ENCODE peak calls at places on chromosomes 6 and 20, in eight cellular contexts. N, P, W, F, L, R, H and Q are unnamed samples.

GRCh38 chr6:149888113-149888512 is 9.8 kb downstream of the RAET1E start:
- DNase-seq in N (no peak), P (no peak), W (no peak), F (no peak), L (no peak), R (no peak), H (no peak), Q (no peak)

GRCh38 chr6:114362957-114363356 is 20.1 kb upstream of the HS3ST5 start:
- DNase-seq in N (no peak), P (no peak), W (no peak), F (no peak), L (no peak), R (no peak), H (no peak), Q (no peak)

GRCh38 chr20:62473717-62474584 is 1.8 kb downstream of the GATA5 start:
- DNase-seq in N (no peak), P (no peak), W (no peak), F (no peak), L (no peak), R (no peak), H (no peak), Q (no peak)

GRCh38 chr6:156585859-156586258 is 191.3 kb upstream of the ARID1B start:
- DNase-seq in N (no peak), P (peak; percentile 5), W (no peak), F (no peak), L (no peak), R (no peak), H (peak; percentile 21), Q (no peak)

GRCh38 chr6:170147056-170147787 is 143.7 kb downstream of the DLL1 start:
- DNase-seq in N (no peak), P (no peak), W (no peak), F (no peak), L (no peak), R (no peak), H (no peak), Q (no peak)

GRCh38 chr20:37437676-37438075 is 83.4 kb upstream of the NNAT start:
- DNase-seq in N (no peak), P (no peak), W (no peak), F (no peak), L (no peak), R (no peak), H (no peak), Q (no peak)

GRCh38 chr6:118892248-118893094 is 1.5 kb upstream of the ASF1A start:
- DNase-seq in N (no peak), P (peak; percentile 15), W (no peak), F (no peak), L (peak; percentile 52), R (no peak), H (peak; percentile 29), Q (no peak)

GRCh38 chr6:132130530-132131298 is 179.5 kb upstream of the CCN2 start:
- DNase-seq in N (no peak), P (peak; percentile 89), W (peak; percentile 48), F (peak; percentile 85), L (peak; percentile 67), R (no peak), H (peak; percentile 44), Q (peak; percentile 54)

GRCh38 chr6:105875974-105876640 is 210.0 kb upstream of the PRDM1 start:
- DNase-seq in N (no peak), P (no peak), W (no peak), F (no peak), L (no peak), R (no peak), H (no peak), Q (no peak)

GRCh38 chr6:43575105-43575771 is 600 bp downstream of the XPO5 start:
- DNase-seq in N (no peak), P (no peak), W (peak; percentile 27), F (peak; percentile 70), L (peak; percentile 53), R (no peak), H (peak; percentile 68), Q (no peak)

GRCh38 chr6:138546733-138547185 is 47.5 kb upstream of the NHSL1 start:
- DNase-seq in N (no peak), P (no peak), W (no peak), F (no peak), L (peak; percentile 92), R (no peak), H (peak; percentile 59), Q (no peak)

GRCh38 chr20:1894471-1894950 is 696 bp upstream of the SIRPA start:
- DNase-seq in N (peak; percentile 70), P (peak; percentile 79), W (no peak), F (peak; percentile 84), L (peak; percentile 73), R (no peak), H (peak; percentile 85), Q (peak; percentile 45)

GRCh38 chr20:20823469-20823868 is 111.0 kb upstream of the RALGAPA2 start:
- DNase-seq in N (no peak), P (no peak), W (no peak), F (no peak), L (no peak), R (no peak), H (peak; percentile 26), Q (no peak)

GRCh38 chr20:20820780-20821495 is 108.5 kb upstream of the RALGAPA2 start:
- DNase-seq in N (no peak), P (no peak), W (no peak), F (no peak), L (no peak), R (no peak), H (peak; percentile 57), Q (no peak)

GRCh38 chr20:20816969-20817368 is 104.5 kb upstream of the RALGAPA2 start:
- DNase-seq in N (no peak), P (no peak), W (no peak), F (no peak), L (no peak), R (no peak), H (no peak), Q (no peak)

GRCh38 chr20:20821496-20822260 is 109.2 kb upstream of the RALGAPA2 start:
- DNase-seq in N (no peak), P (no peak), W (no peak), F (no peak), L (no peak), R (no peak), H (no peak), Q (no peak)

GRCh38 chr20:20820104-20820503 is 107.7 kb upstream of the RALGAPA2 start:
- DNase-seq in N (no peak), P (no peak), W (no peak), F (no peak), L (peak; percentile 40), R (no peak), H (peak; percentile 64), Q (no peak)
- TF ChIP-seq CTCF in N (no peak), P (peak; percentile 10), W (no peak), F (no peak), L (peak; percentile 30), R (no peak), H (peak; percentile 70), Q (no peak)

DNA sequence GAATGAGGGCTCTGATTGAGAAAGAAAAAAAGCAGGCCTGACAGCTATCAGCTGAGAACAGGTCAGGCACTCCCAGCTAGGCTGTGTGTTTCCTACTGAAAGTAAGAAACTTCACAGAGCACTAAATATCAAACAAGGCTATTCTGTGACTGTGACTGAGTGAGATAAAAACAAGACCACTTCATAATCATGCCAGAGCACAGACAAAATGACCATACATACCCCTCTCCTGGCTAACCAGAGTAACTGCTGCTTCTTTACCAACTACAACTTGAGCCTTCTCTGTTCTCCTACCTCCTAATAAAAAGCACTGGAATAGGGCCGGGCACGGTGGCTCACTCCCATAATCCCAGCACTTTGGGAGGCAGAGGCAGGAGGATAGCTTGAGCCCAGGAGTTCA is 6.8 kb upstream of the BTN1A1 start:
- DNase-seq in N (no peak), P (peak; percentile 51), W (no peak), F (no peak), L (peak; percentile 19), R (no peak), H (peak; percentile 41), Q (no peak)
- TF ChIP-seq CTCF in N (no peak), P (peak; percentile 28), W (no peak), F (no peak), L (peak; percentile 28), R (peak; percentile 31), H (no peak), Q (no peak)

DNA sequence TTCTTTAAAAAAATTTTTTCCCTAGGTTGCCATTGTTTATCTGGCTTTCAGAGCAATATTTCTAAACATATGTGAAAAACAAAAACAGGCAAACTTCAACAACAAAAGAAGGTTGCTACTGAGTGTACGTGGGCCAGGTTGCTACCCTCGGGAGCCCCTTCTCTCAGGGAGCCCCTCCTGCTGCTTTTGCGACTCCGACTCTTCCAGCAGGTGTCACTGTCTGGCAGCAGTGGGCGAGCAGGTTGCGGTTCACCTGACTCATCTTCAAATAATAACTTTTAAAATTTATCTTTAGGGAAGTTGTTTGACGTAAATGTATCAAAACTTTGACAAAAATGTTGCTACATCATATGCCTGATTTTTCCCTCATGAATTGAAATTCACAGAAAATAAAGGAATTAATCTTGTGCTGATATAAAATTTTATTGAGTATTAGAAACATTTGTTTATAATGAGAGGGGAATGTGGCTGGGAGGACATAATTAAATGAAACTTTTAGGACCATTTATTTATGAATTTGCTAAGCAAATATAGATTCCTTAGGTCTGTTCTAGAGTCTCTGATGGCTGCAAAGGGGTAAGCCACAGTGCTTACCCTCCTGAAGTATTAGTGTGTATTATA is 138.8 kb downstream of the HIVEP1 start:
- DNase-seq in N (no peak), P (no peak), W (no peak), F (no peak), L (no peak), R (peak; percentile 11), H (peak; percentile 56), Q (no peak)
- TF ChIP-seq CTCF in N (peak; percentile 35), P (peak; percentile 48), W (no peak), F (peak; percentile 29), L (peak; percentile 28), R (peak; percentile 60), H (peak; percentile 68), Q (no peak)

DNA sequence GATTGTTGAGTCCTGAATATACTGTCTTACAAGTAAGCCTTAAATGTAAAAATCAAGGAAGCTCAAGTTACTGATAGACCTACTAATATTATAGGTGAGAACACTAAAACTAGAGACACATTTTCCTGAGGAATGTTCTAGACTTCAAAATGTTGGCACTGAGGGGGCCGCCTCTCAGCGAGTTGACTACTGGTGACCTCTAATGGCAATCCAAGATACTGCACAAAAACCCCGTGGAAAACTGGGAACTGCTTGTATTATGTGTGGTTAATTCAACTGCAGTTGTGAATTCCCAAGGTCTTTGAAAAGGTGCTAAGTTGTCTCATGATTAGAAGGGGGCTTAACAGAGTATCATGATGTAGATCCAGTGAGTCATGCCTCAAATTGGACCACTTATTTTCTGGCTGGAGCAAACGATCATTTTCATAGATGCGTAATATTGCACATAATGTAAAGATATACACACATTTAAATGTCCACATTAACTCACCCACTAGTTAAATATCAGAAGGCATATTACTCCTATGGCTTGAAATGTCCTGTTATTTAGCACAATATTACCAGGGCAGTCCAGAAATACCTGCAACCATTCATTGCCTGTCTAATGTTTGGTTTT is 336.2 kb downstream of the FOXA2 start:
- DNase-seq in N (no peak), P (no peak), W (no peak), F (no peak), L (peak; percentile 2), R (no peak), H (peak; percentile 14), Q (no peak)
- TF ChIP-seq CTCF in N (no peak), P (peak; percentile 34), W (no peak), F (peak; percentile 32), L (peak; percentile 27), R (no peak), H (peak; percentile 63), Q (no peak)

DNA sequence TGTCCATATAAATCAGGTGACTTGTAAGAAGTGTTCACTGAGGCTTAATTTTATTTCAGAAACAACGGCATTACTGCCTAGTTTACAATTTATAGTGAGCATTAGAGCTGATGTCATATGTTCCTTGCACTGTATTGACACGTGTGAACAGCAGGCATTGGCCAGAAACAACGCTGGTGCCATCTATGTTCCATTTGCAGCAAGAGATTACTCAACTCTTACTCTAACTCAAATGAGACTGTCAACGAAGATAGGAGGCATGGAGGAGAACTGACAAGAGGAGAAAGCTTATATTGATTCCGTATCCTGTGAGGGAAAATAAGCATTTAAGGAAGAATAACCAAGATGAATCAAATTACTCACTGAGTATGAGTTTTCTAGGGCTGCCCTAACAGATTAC is 48.4 kb downstream of the MTFR2 start:
- DNase-seq in N (no peak), P (no peak), W (no peak), F (no peak), L (peak; percentile 35), R (no peak), H (no peak), Q (no peak)
- TF ChIP-seq CTCF in N (no peak), P (no peak), W (no peak), F (no peak), L (no peak), R (no peak), H (no peak), Q (no peak)